ENCODE peak calls at places on chromosome 7, in four cellular contexts. E, Z, Q and H are unnamed samples.
A peak's percentile ranks its signal among the peaks of the same experiment; 100 is the strongest.

GRCh38 chr7:70035509-70035908 is 437.2 kb downstream of the AUTS2 start:
- DNase-seq in Z (no peak), E (peak; percentile 39), Q (no peak), H (no peak)

GRCh38 chr7:98056580-98056979 is 50.1 kb upstream of the LMTK2 start:
- DNase-seq in Q (no peak), Z (no peak), E (no peak), H (no peak)

GRCh38 chr7:95796617-95797016 is 24.3 kb downstream of the DYNC1I1 start:
- DNase-seq in E (no peak), Z (no peak), Q (no peak), H (no peak)

GRCh38 chr7:1538544-1539345 is 8.2 kb downstream of the MAFK start:
- DNase-seq in Z (no peak), E (no peak), Q (no peak), H (no peak)

GRCh38 chr7:46545790-46546189 is 624.7 kb upstream of the IGFBP3 start:
- DNase-seq in E (peak; percentile 83), Z (no peak), Q (no peak), H (no peak)

GRCh38 chr7:127996253-127997071 is 34.8 kb downstream of the LRRC4 start:
- DNase-seq in Z (no peak), Q (no peak), E (no peak), H (no peak)

GRCh38 chr7:132666076-132666775 is 90.0 kb upstream of the PLXNA4 start:
- DNase-seq in Z (no peak), Q (no peak), E (peak; percentile 8), H (peak; percentile 64)

GRCh38 chr7:101373812-101374612 is 11.3 kb downstream of the COL26A1 start:
- DNase-seq in E (no peak), Z (no peak), Q (no peak), H (no peak)

GRCh38 chr7:84536256-84536870 is 341.8 kb upstream of the SEMA3A start:
- DNase-seq in E (no peak), Z (no peak), Q (no peak), H (no peak)

GRCh38 chr7:3592438-3593134 is 291.5 kb downstream of the SDK1 start:
- DNase-seq in E (peak; percentile 36), Q (no peak), Z (no peak), H (no peak)

GRCh38 chr7:22617166-22617565 is 109.8 kb upstream of the IL6 start:
- DNase-seq in Q (no peak), E (no peak), Z (no peak), H (no peak)

GRCh38 chr7:2859952-2860351 is 15.8 kb upstream of the GNA12 start:
- DNase-seq in Z (no peak), Q (no peak), E (no peak), H (no peak)

GRCh38 chr7:73683056-73683915 is at the start of the genes BUD23 and DNAJC30:
- DNase-seq in E (peak; percentile 95), Z (peak; percentile 89), Q (peak; percentile 92), H (peak; percentile 97)

GRCh38 chr7:122487131-122487530 is 182.6 kb upstream of the FEZF1 start:
- DNase-seq in Q (no peak), E (peak; percentile 9), Z (no peak), H (no peak)

GRCh38 chr7:151456782-151457181 is 16.8 kb upstream of the CRYGN start:
- DNase-seq in Q (no peak), Z (no peak), E (no peak), H (no peak)

GRCh38 chr7:158501300-158502067 is 86.1 kb downstream of the PTPRN2 start:
- DNase-seq in Q (no peak), E (no peak), Z (no peak), H (no peak)

GRCh38 chr7:33191326-33191725 is 62.0 kb downstream of the BBS9 start:
- DNase-seq in Z (no peak), Q (no peak), E (no peak), H (no peak)

GRCh38 chr7:78499966-78500365 is 701.4 kb downstream of the PHTF2 start:
- DNase-seq in Q (no peak), Z (no peak), E (no peak), H (no peak)

GRCh38 chr7:78178319-78178718 is 379.7 kb downstream of the PHTF2 start:
- DNase-seq in Q (no peak), Z (no peak), E (peak; percentile 55), H (no peak)

GRCh38 chr7:95476072-95476845 is 9.5 kb upstream of the ASB4 start:
- DNase-seq in Q (no peak), E (peak; percentile 6), Z (no peak), H (no peak)

GRCh38 chr7:131459256-131459655 is 97.2 kb downstream of the PODXL start:
- DNase-seq in E (no peak), Z (no peak), Q (no peak), H (no peak)

GRCh38 chr7:45292481-45292880 is 134.9 kb downstream of the RAMP3 start:
- DNase-seq in Q (no peak), Z (no peak), E (no peak), H (peak; percentile 32)

GRCh38 chr7:24404315-24404714 is 120.3 kb downstream of the NPY start:
- DNase-seq in E (no peak), Q (no peak), Z (no peak), H (no peak)

GRCh38 chr7:87156709-87157108 is 4.5 kb downstream of the DMTF1 start:
- DNase-seq in Q (no peak), Z (no peak), E (peak; percentile 13), H (no peak)

GRCh38 chr7:16836481-16836880 is 31.7 kb upstream of the AGR2 start:
- DNase-seq in Z (no peak), E (no peak), Q (no peak), H (no peak)

GRCh38 chr7:83161186-83161585 is 1.5 kb downstream of the PCLO start:
- DNase-seq in Q (no peak), E (no peak), Z (no peak), H (no peak)

GRCh38 chr7:83159731-83160130 is 3.0 kb downstream of the PCLO start:
- DNase-seq in Z (no peak), Q (no peak), E (no peak), H (no peak)

GRCh38 chr7:83166781-83167180 is 4.1 kb upstream of the PCLO start:
- DNase-seq in E (no peak), Q (no peak), Z (no peak), H (no peak)

GRCh38 chr7:83161851-83162401 is 758 bp downstream of the PCLO start:
- DNase-seq in Q (no peak), Z (no peak), E (no peak), H (no peak)

DNA sequence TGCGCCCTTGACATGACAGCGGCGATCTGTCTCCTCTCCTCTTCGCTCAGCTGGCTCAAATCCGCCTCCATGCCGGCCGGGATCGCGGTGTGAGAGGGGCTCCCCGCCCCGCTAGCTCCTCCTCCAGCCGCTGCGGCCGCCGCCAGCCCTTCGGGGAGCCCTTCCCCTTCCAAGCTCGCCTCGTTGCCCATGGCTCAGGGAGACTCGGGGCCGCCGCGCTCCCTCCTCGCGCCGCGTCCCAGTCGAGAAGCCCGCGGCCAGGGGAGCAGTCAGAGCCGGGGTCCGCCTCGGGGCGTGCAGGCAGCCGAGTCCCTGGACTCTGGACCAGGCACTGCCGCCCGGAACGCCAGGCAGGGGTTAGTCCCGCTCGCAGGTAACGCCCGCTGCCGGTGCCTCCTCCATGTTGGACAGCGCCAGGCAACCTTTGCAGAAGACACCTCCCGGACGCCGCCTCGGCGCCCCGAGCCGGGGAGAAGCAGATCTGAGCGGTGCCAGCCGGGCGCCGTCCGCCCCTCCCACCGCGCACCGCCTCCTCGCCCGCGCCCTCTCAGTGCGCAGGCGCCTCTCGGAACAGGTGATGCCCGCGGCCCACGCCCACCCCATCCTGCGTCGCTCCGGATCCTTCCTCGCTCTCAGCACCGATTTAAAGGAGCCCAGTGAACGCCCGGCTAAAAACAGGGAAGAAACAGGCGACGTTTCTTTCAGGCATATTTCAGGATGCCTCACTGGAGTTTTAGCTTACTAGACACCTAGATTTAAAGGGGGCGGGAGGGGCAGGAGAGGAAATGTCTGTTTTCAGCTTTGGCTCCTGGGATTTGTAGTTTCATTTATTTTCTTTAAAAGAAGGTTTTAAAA is at the start of gene PCLO:
- DNase-seq in Q (peak; percentile 91), E (peak; percentile 33), Z (peak; percentile 78), H (no peak)
- H3K9ac ChIP-seq in Q (peak within 1 kb of the TSS; percentile 81), E (no peak within 1 kb of the TSS), Z (peak within 1 kb of the TSS; percentile 95), H (no peak within 1 kb of the TSS)

GRCh38 chr7:66952343-66953043 is 31.5 kb downstream of the TMEM248 start:
- DNase-seq in Z (peak; percentile 49), E (peak; percentile 54), Q (no peak), H (no peak)
- H3K4me2 ChIP-seq in Z (no peak overlapping the region), E (peak overlapping the region; percentile 68), Q (no peak overlapping the region), H (no peak overlapping the region)

GRCh38 chr7:142961595-142961972 is 579 bp downstream of the KEL start:
- DNase-seq in E (no peak), Q (no peak), Z (no peak), H (no peak)
- H3K9ac ChIP-seq in E (no peak overlapping the region), Q (no peak overlapping the region), Z (no peak overlapping the region), H (no peak overlapping the region)

DNA sequence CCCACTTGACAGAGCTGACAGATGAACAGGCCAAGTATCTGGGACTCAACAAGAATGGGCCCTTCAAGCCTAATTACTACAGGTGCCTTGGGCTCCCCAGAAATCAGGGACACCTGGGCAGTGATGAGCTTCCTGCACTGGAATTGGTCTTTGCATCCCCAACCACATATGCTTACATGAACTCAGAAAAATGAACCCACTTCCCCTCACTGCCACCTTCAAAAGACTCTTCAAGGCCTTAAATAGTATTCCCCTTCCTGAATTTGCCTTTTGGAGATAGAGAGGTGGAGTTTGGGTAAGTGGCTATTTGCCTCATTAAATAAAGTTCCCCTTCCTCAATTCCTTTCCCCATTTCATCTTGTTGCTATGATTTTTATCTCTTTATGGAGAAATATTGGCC is 7.8 kb upstream of the STRIP2 start:
- DNase-seq in Q (no peak), Z (no peak), E (no peak), H (no peak)
- H3K4me2 ChIP-seq in Q (no peak overlapping the region), Z (no peak overlapping the region), E (no peak overlapping the region), H (no peak overlapping the region)

DNA sequence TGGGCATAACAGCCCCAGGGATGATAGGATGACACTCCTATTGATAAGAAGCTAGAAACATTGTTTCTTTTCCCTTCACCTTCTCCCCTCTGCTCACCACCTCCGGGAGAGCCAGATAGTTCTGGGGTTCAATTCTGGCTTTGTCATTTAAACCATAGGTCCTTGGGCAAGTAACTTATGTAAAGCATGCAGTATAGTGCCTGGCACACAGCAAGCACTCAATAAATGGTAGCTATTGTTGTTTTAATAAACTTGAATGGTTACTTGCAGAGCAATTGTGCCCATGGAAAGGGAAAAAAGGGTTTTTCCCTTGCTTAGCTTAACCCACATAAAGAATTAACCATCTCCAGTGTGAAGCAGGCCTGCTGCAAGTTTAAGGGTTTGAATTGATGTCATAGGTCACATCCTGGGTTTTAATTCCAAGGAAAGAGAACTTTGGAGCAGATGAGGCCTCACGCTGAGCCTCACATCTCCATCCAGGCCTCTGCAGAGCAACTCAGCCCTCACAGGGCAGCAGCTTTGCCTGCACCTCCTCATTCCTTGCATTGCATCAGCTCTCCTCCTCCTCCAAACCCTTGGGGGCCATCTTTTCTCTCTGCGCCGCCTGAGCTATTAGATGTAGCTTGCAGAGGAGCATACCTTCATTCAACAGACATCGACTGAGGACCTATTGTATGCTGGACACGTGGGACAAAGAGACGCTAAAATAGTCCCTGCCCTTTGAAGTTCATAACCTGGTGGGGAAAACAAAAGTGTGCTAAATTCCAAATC is 22.9 kb downstream of the ZNF775 start:
- DNase-seq in Q (no peak), Z (peak; percentile 88), E (no peak), H (no peak)
- H3K9ac ChIP-seq in Q (no peak overlapping the region), Z (no peak overlapping the region), E (no peak overlapping the region), H (no peak overlapping the region)